ENCODE peak calls at places on chromosomes 3 and 15, in seven cellular contexts. O is PC-9; G is Karpas-422; Z is naive thymus-derived CD4-positive, alpha-beta T cell; D is IMR-90; J is SJSA1; M is mesenchymal stem cell. I is an unnamed sample. For H3K27me3, the result is how much of the 10 kb centered on the place peaks cover.

GRCh38 chr3:125052671-125053303 is 3.0 kb downstream of the HEG1 start:
- DNase-seq in O (no peak), G (no peak), Z (no peak), D (peak), J (peak), M (peak), I (no peak)

GRCh38 chr3:152051501-152052404 is 178.3 kb downstream of the SUCNR1 start:
- DNase-seq in O (no peak), G (no peak), Z (no peak), D (peak), J (no peak), M (peak), I (no peak)

GRCh38 chr15:79439236-79439635 is 7.1 kb downstream of the MINAR1 start:
- DNase-seq in O (no peak), G (no peak), Z (no peak), D (no peak), J (no peak), M (no peak), I (no peak)

GRCh38 chr3:188559856-188560255 is 405.9 kb downstream of the LPP start:
- DNase-seq in O (no peak), G (no peak), Z (no peak), D (no peak), J (no peak), M (no peak), I (no peak)

GRCh38 chr3:188578579-188579363 is 424.8 kb downstream of the LPP start:
- DNase-seq in O (no peak), G (no peak), Z (no peak), D (peak), J (no peak), M (peak), I (no peak)

GRCh38 chr3:148054999-148055398 is 642.7 kb upstream of the AGTR1 start:
- DNase-seq in O (no peak), G (no peak), Z (no peak), D (no peak), J (no peak), M (no peak), I (no peak)

GRCh38 chr15:34514251-34514760 is 69.1 kb downstream of the GOLGA8B start:
- DNase-seq in O (peak), G (no peak), Z (no peak), D (no peak), J (peak), M (peak), I (peak)

GRCh38 chr3:88141458-88142083 is 8.2 kb upstream of the C3orf38 start:
- DNase-seq in O (no peak), G (no peak), Z (no peak), D (peak), J (no peak), M (peak), I (no peak)

GRCh38 chr3:148211725-148212124 is 486.0 kb upstream of the AGTR1 start:
- DNase-seq in O (no peak), G (no peak), Z (no peak), D (peak), J (no peak), M (no peak), I (no peak)

GRCh38 chr15:93359780-93360161 is 270.8 kb upstream of the RGMA start:
- DNase-seq in O (no peak), G (no peak), Z (no peak), D (no peak), J (peak), M (no peak), I (no peak)
- H3K27me3 ChIP-seq in O (half or more), G (under half), Z (under half), D (under half), J (under half), M (under half), I (under half)

GRCh38 chr3:10524799-10525301 is 19.5 kb upstream of the ATP2B2 start:
- DNase-seq in O (no peak), G (no peak), Z (no peak), D (no peak), J (no peak), M (no peak), I (peak)
- H3K27me3 ChIP-seq in O (half or more), G (under half), Z (under half), D (under half), J (under half), M (half or more), I (under half)

DNA sequence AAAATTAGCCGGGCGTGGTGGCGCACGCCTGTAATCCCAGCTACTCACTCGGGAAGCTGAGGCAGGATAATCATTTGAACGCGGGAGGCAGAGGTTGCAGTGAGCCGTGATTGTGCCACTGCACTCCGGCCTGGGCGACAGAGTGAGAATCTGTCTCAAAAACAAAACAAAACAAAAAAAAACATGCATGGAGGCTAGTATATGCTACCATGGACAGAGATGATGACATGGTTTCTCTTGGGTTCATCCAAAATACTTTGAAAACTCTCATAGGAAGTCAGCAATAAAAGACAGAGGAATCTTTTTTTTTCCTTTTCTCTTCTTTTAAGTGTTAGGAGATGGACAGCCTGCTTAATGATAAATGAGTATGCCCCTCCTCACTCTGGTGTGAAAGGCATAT is 137.7 kb upstream of the MB21D2 start:
- DNase-seq in O (no peak), G (no peak), Z (no peak), D (no peak), J (no peak), M (no peak), I (no peak)
- H3K27me3 ChIP-seq in O (under half), G (under half), Z (under half), D (under half), J (under half), M (under half), I (under half)

GRCh38 chr3:10723991-10724390 is 92.0 kb upstream of the SLC6A11 start:
- DNase-seq in O (no peak), G (no peak), Z (no peak), D (no peak), J (no peak), M (no peak), I (no peak)

GRCh38 chr3:10729439-10729838 is 86.6 kb upstream of the SLC6A11 start:
- DNase-seq in O (no peak), G (no peak), Z (no peak), D (no peak), J (no peak), M (no peak), I (no peak)

GRCh38 chr3:10725846-10726245 is 90.2 kb upstream of the SLC6A11 start:
- DNase-seq in O (no peak), G (no peak), Z (no peak), D (no peak), J (no peak), M (no peak), I (no peak)

GRCh38 chr3:10725067-10725466 is 91.0 kb upstream of the SLC6A11 start:
- DNase-seq in O (no peak), G (no peak), Z (no peak), D (no peak), J (no peak), M (no peak), I (no peak)

GRCh38 chr3:10726787-10727186 is 89.2 kb upstream of the SLC6A11 start:
- DNase-seq in O (no peak), G (no peak), Z (no peak), D (no peak), J (no peak), M (no peak), I (no peak)
- H3K27me3 ChIP-seq in O (half or more), G (under half), Z (under half), D (under half), J (under half), M (under half), I (under half)

GRCh38 chr15:91589360-91589759 is 264.1 kb upstream of the SLCO3A1 start:
- DNase-seq in O (no peak), G (peak), Z (no peak), D (no peak), J (no peak), M (no peak), I (no peak)
- H3K27me3 ChIP-seq in O (under half), G (under half), Z (under half), D (under half), J (under half), M (under half), I (under half)

DNA sequence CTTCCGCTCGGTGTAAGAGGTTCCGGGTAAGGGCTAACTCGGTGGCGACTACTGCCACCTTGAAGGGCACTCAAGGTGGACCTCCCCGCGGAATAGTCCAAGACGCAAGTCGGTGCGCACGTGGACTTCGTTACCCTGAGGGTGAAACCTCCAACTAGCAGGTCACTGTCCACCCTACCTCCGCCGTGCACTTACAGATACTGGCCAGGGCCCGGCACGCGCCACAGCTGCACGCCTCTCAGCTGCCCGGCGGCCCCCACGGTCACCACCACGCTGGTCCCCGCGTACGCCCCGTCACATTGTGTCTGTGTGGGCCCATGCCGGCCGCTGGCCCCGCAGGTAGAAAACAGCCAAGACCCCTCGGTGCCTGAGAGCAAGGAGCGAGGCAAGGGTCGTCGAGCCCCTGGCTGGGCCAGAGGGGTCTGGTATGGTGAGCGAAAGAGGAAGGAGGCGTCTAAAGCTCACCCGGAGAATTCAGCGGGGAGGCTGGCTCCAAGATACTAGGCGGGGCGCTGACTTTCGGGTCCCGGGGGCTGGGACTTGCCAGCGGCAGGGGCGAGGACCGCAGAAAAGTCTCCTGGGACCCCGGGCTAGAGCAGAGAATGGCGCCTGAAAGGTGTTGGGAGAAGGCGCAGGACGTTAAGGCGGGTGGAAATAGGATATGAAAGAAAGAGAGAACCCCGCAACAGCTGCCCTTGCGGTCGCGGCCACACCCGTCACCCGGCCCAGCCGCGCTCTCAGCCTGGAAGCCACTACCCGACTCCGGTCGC is 930 bp downstream of the LTK start:
- DNase-seq in O (peak), G (no peak), Z (no peak), D (no peak), J (no peak), M (no peak), I (no peak)
- H3K27me3 ChIP-seq in O (under half), G (under half), Z (under half), D (under half), J (under half), M (under half), I (under half)